ENCODE peak calls at places on chromosomes 5 and 9, in six cellular contexts. D, A, O, Z, Y and B are unnamed samples.

GRCh38 chr5:170312666-170313065 is 15.1 kb upstream of the LCP2 start:
- DNase-seq in D (peak), A (no peak), O (no peak), Z (no peak), Y (no peak), B (no peak)

GRCh38 chr5:94544031-94544650 is 74.3 kb downstream of the KIAA0825 start:
- DNase-seq in D (peak), A (no peak), O (no peak), Z (no peak), Y (peak), B (no peak)

GRCh38 chr5:150017606-150018005 is 17.1 kb downstream of the HMGXB3 start:
- DNase-seq in D (no peak), A (no peak), O (no peak), Z (no peak), Y (peak), B (no peak)

GRCh38 chr9:109269839-109270238 is 51.0 kb downstream of the EPB41L4B start:
- DNase-seq in D (no peak), A (no peak), O (no peak), Z (no peak), Y (no peak), B (no peak)

GRCh38 chr5:135832263-135832555 is 2.3 kb upstream of the SLC25A48 start:
- DNase-seq in D (no peak), A (no peak), O (no peak), Z (no peak), Y (no peak), B (no peak)

GRCh38 chr5:149289307-149289706 is 17.6 kb downstream of the AFAP1L1 start:
- DNase-seq in D (no peak), A (no peak), O (no peak), Z (no peak), Y (no peak), B (no peak)

GRCh38 chr9:4496497-4496896 is 6.2 kb downstream of the SLC1A1 start:
- DNase-seq in D (no peak), A (no peak), O (no peak), Z (no peak), Y (no peak), B (no peak)

GRCh38 chr9:69758981-69759477 is 782 bp downstream of the PTAR1 start:
- DNase-seq in D (peak), A (no peak), O (no peak), Z (no peak), Y (peak), B (no peak)

GRCh38 chr9:114743446-114743845 is 61.5 kb upstream of the TEX48 start:
- DNase-seq in D (no peak), A (no peak), O (no peak), Z (no peak), Y (no peak), B (no peak)

GRCh38 chr5:139744471-139745120 is 51.0 kb upstream of the PSD2 start:
- DNase-seq in D (no peak), A (peak), O (no peak), Z (no peak), Y (peak), B (no peak)

GRCh38 chr5:35198681-35199080 is 31.6 kb downstream of the PRLR start:
- DNase-seq in D (peak), A (no peak), O (no peak), Z (no peak), Y (no peak), B (no peak)

GRCh38 chr5:26482076-26482816 is 556.1 kb downstream of the CDH9 start:
- DNase-seq in D (no peak), A (no peak), O (no peak), Z (no peak), Y (no peak), B (no peak)

GRCh38 chr9:70902705-70903131 is 218.7 kb downstream of the TRPM3 start:
- DNase-seq in D (peak), A (no peak), O (no peak), Z (no peak), Y (peak), B (no peak)

GRCh38 chr5:179371681-179372675 is 26.7 kb upstream of the ADAMTS2 start:
- DNase-seq in D (no peak), A (no peak), O (no peak), Z (no peak), Y (peak), B (no peak)

GRCh38 chr5:97452646-97453045 is 269.6 kb upstream of the RIOK2 start:
- DNase-seq in D (no peak), A (no peak), O (no peak), Z (no peak), Y (no peak), B (peak)

GRCh38 chr5:89297111-89297510 is 414.1 kb upstream of the MEF2C start:
- DNase-seq in D (no peak), A (no peak), O (no peak), Z (no peak), Y (no peak), B (no peak)

GRCh38 chr5:52709171-52709925 is 78.4 kb upstream of the ITGA1 start:
- DNase-seq in D (peak), A (no peak), O (no peak), Z (no peak), Y (no peak), B (no peak)

GRCh38 chr5:139974661-139975060 is 68.4 kb downstream of the NRG2 start:
- DNase-seq in D (no peak), A (no peak), O (peak), Z (no peak), Y (no peak), B (no peak)

GRCh38 chr5:1063661-1064382 is 48.0 kb downstream of the SLC12A7 start:
- DNase-seq in D (no peak), A (no peak), O (no peak), Z (peak), Y (peak), B (no peak)

GRCh38 chr9:93324191-93324834 is 127.2 kb upstream of the FAM120A start:
- DNase-seq in D (no peak), A (no peak), O (no peak), Z (no peak), Y (no peak), B (no peak)

GRCh38 chr5:15794117-15794985 is 294.4 kb downstream of the FBXL7 start:
- DNase-seq in D (no peak), A (no peak), O (no peak), Z (no peak), Y (no peak), B (no peak)

GRCh38 chr5:81232449-81233079 is 558 bp upstream of the CKMT2 start:
- DNase-seq in D (no peak), A (peak), O (peak), Z (peak), Y (no peak), B (no peak)

GRCh38 chr9:98365227-98365669 is 109.8 kb upstream of the TBC1D2 start:
- DNase-seq in D (peak), A (no peak), O (no peak), Z (no peak), Y (no peak), B (no peak)

GRCh38 chr5:137622850-137623249 is 113.0 kb downstream of the KLHL3 start:
- DNase-seq in D (no peak), A (peak), O (no peak), Z (peak), Y (no peak), B (peak)

GRCh38 chr5:37771203-37771611 is 68.6 kb downstream of the GDNF start:
- DNase-seq in D (no peak), A (no peak), O (no peak), Z (no peak), Y (no peak), B (no peak)

GRCh38 chr5:135190345-135191083 is 156.5 kb upstream of the PITX1 start:
- DNase-seq in D (no peak), A (no peak), O (peak), Z (no peak), Y (peak), B (no peak)

GRCh38 chr9:86660146-86660545 is 287.2 kb downstream of the GAS1 start:
- DNase-seq in D (peak), A (peak), O (no peak), Z (no peak), Y (peak), B (no peak)

GRCh38 chr5:78953092-78953800 is 31.9 kb downstream of the ARSB start:
- DNase-seq in D (peak), A (no peak), O (no peak), Z (no peak), Y (no peak), B (no peak)

GRCh38 chr9:74528207-74528606 is 31.1 kb downstream of the RORB start:
- DNase-seq in D (no peak), A (no peak), O (no peak), Z (no peak), Y (no peak), B (no peak)

GRCh38 chr5:151820903-151821302 is 49.1 kb downstream of the G3BP1 start:
- DNase-seq in D (no peak), A (no peak), O (no peak), Z (no peak), Y (no peak), B (no peak)

GRCh38 chr9:4463824-4464223 is 26.4 kb upstream of the SLC1A1 start:
- DNase-seq in D (no peak), A (no peak), O (no peak), Z (no peak), Y (no peak), B (no peak)

GRCh38 chr5:19240150-19240549 is 747.9 kb downstream of the CDH18 start:
- DNase-seq in D (no peak), A (no peak), O (no peak), Z (no peak), Y (no peak), B (no peak)

GRCh38 chr9:131727184-131727785 is 12.6 kb downstream of the RAPGEF1 start:
- DNase-seq in D (peak), A (no peak), O (no peak), Z (no peak), Y (peak), B (no peak)

GRCh38 chr5:39526914-39527477 is 102.2 kb upstream of the DAB2 start:
- DNase-seq in D (no peak), A (no peak), O (no peak), Z (no peak), Y (no peak), B (no peak)

GRCh38 chr9:131500377-131500776 is 2.3 kb upstream of the POMT1 start:
- DNase-seq in D (no peak), A (peak), O (no peak), Z (no peak), Y (no peak), B (no peak)

GRCh38 chr5:135457424-135458071 is 5.4 kb upstream of the TIFAB start:
- DNase-seq in D (peak), A (no peak), O (peak), Z (peak), Y (peak), B (no peak)

GRCh38 chr5:33227247-33227646 is 213.5 kb upstream of the TARS1 start:
- DNase-seq in D (no peak), A (no peak), O (no peak), Z (no peak), Y (no peak), B (no peak)

GRCh38 chr9:682633-683508 is 158.6 kb upstream of the DMRT1 start:
- DNase-seq in D (no peak), A (no peak), O (no peak), Z (no peak), Y (no peak), B (no peak)

GRCh38 chr5:132471006-132471907 is 19.3 kb downstream of the IRF1 start:
- DNase-seq in D (peak), A (peak), O (no peak), Z (no peak), Y (no peak), B (no peak)

GRCh38 chr5:132470596-132470995 is 20.0 kb downstream of the IRF1 start:
- DNase-seq in D (no peak), A (peak), O (no peak), Z (no peak), Y (no peak), B (no peak)

GRCh38 chr5:132467292-132467984 is 23.1 kb downstream of the IRF1 start:
- DNase-seq in D (no peak), A (no peak), O (no peak), Z (peak), Y (no peak), B (no peak)

GRCh38 chr5:132468665-132469379 is 21.8 kb downstream of the IRF1 start:
- DNase-seq in D (no peak), A (no peak), O (no peak), Z (no peak), Y (no peak), B (no peak)

DNA sequence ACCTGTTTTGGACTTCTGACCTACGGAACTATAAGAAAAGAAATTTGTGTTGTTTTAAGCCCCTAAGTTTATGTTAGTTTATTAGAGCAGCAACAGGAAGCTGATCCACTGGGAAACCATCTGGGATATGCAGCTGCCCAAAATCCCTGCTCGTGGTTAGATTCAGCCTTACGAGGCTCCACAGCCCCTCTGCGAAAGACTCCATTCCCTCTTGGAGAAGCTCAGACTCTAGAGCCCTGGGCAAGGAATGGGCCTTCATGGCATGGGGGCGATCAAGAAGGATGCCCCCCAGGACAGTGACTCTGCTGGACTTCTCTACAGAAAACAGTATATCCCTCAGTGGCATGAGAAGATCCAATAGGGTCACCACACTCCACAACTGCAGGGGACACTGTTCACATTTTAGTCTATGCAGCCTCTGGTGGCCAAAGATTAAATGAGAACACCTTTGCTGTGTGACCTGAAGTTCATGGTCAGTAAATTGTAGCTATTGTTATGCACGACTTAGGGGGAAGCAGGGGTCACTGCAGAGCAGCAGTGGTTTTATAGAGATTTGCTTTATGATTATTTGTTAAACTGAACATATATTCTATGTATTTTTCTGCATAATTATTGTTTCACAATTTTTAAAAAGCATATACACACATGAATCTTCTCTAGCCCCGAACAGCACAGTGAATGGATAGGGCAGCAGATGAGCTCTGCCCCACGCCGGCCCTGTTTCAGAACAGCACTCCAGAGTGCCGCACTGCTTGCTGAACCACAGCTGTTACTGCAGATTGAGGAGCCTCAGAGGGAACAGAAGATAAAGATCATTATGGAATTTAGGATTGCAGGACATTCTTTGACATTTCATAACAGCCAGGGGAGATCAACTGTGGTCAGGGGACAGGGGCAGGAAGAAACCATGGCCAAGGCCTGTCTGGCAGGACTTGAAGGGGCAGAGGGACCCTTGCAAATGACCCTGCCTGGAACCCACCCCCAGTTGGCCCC is 20.9 kb downstream of the IRF1 start:
- DNase-seq in D (no peak), A (peak), O (no peak), Z (no peak), Y (no peak), B (no peak)
- H3K27ac ChIP-seq in D (peak), A (no peak), O (no peak), Z (peak), Y (peak), B (no peak)

GRCh38 chr9:127876026-127876763 is 1.3 kb downstream of the AK1 start:
- DNase-seq in D (no peak), A (no peak), O (no peak), Z (no peak), Y (peak), B (no peak)

GRCh38 chr9:127873886-127874285 is 3.6 kb downstream of the AK1 start:
- DNase-seq in D (no peak), A (peak), O (no peak), Z (peak), Y (peak), B (peak)

GRCh38 chr9:127875306-127875966 is 2.0 kb downstream of the AK1 start:
- DNase-seq in D (peak), A (no peak), O (no peak), Z (no peak), Y (peak), B (no peak)

GRCh38 chr9:127873223-127873691 is 4.2 kb downstream of the AK1 start:
- DNase-seq in D (no peak), A (no peak), O (peak), Z (no peak), Y (no peak), B (peak)

DNA sequence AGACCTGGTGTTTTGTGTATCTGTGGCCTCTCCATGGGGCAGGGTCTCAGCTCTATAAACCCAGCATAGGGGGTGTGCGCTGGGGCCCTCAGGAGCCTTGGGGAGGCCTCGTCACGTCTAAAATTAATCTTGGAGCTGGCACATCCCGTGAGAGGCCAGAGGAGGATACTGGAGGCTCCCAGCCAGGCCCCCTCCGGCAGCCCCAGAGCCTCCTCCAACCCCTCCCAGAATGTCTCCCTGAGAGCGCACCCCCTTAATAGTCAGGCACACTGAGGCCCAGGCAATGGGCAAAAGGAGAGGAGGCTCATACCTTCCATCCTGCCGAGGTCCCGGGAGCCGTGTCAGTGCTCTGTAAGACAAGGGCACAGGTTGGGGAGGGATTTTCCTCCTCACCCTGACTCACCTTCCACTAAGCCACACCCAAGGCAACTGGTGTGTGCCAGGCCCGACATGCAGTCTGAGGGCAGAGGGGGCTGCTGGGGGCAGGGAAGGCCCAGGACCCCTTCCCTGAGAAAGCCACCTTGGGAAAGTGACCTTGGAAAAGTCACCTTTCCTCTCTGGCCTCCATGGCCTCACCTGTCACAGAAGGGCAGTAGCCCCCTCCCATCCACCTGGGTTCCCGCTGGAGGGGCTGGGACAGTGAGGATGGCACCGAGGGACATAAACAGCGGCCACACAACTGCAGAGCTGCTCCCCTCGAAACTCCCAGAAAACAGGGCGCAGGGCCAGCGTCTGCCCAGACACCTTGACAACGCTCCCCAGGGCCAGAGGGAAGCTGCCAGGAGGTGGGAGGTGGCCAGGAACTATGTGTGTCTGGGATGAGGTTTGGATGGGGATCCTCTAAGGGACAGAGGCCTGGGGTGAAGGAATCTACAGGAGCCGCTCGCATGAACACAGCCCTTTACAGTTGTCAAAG is 2.9 kb downstream of the AK1 start:
- DNase-seq in D (no peak), A (no peak), O (no peak), Z (no peak), Y (peak), B (no peak)
- H3K27ac ChIP-seq in D (no peak), A (peak), O (no peak), Z (peak), Y (no peak), B (peak)

DNA sequence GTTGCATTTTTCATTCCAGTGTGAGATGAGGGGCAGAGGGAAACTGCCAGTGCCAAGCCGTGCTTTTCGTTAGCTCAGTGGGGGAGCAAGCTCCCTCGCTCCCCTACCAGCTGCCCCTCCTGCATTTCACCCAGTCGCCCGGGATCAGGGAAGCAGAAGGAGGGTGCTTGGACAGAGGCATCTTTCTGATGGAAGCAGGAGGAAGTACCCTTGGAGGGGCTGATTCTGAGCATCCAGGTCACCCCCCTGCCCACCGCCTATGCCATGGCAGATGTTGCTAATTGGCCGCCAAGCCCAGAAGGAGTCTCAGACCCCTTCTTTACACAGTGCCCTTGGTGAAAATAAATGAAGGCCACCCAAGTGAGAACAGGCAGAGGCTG is 152.7 kb upstream of the COL5A1 start:
- DNase-seq in D (no peak), A (peak), O (no peak), Z (no peak), Y (peak), B (no peak)
- H3K27ac ChIP-seq in D (no peak), A (no peak), O (no peak), Z (peak), Y (no peak), B (no peak)

GRCh38 chr9:127963359-127964064 is 17.3 kb downstream of the EEIG1 start:
- DNase-seq in D (no peak), A (peak), O (no peak), Z (no peak), Y (peak), B (no peak)
- H3K27ac ChIP-seq in D (no peak), A (peak), O (no peak), Z (peak), Y (no peak), B (peak)